ENCODE peak calls at places on chromosome 17, in nine cellular contexts. K is WERI-Rb-1; O is AG10803; V is activated T-cell treated with anti-CD3 and anti-CD28 coated beads, Interleukin-2, amount 50 U/mL, for 72 hours; W is activated T-helper 1 cell treated with anti-CD3 and anti-CD28 coated beads, Interleukin-2, amount 50 U/mL, for 16 hours; T is NCI-H2029 treated with DMSO at 0.1 percent for 48 hours; P is stimulated activated CD4-positive, alpha-beta T cell treated with anti-CD3 and anti-CD28 coated beads, Interleukin-4, amount 100 ng/mL, for 48 hours; U is SW 1271; A is GM03348. M is an unnamed sample.

GRCh38 chr17:4394208-4395110 is 28.0 kb upstream of the UBE2G1 start:
- DNase-seq in P (no peak), A (no peak), O (no peak), K (no peak), U (no peak), T (no peak), V (no peak), W (no peak), M (no peak)

GRCh38 chr17:62064791-62065563 is at the start of gene MED13:
- DNase-seq in P (peak), A (peak), V (peak), T (no peak), W (peak), K (peak), U (no peak), O (peak), M (peak)

GRCh38 chr17:38967290-38967738 is at the start of gene FBXO47:
- DNase-seq in O (peak), T (peak), K (no peak), U (no peak), W (peak), A (peak), V (peak), P (peak), M (peak)

GRCh38 chr17:51056813-51057510 is 63.7 kb downstream of the SPAG9 start:
- DNase-seq in P (peak), U (no peak), O (peak), K (peak), V (peak), W (no peak), A (peak), T (no peak), M (peak)

GRCh38 chr17:50210249-50211225 is 9.1 kb upstream of the COL1A1 start:
- DNase-seq in U (no peak), W (no peak), V (no peak), O (peak), P (no peak), K (peak), A (peak), T (no peak), M (peak)

GRCh38 chr17:29180788-29181160 is 576 bp upstream of the MYO18A start:
- DNase-seq in O (no peak), T (no peak), A (no peak), P (no peak), K (no peak), W (no peak), V (no peak), U (no peak), M (no peak)

GRCh38 chr17:40371261-40371929 is 6.9 kb upstream of the GJD3 start:
- DNase-seq in K (peak), W (no peak), V (no peak), A (no peak), O (no peak), P (peak), T (peak), U (no peak), M (no peak)

GRCh38 chr17:39769974-39770587 is 32.3 kb downstream of the GRB7 start:
- DNase-seq in V (peak), T (peak), U (no peak), K (no peak), W (peak), A (no peak), O (no peak), P (peak), M (peak)

GRCh38 chr17:27506348-27507218 is 50.3 kb downstream of the KSR1 start:
- DNase-seq in P (no peak), U (no peak), K (no peak), T (no peak), V (peak), A (no peak), O (no peak), W (no peak), M (no peak)

GRCh38 chr17:62666801-62667591 is 39.5 kb downstream of the MRC2 start:
- DNase-seq in O (no peak), W (no peak), P (no peak), U (no peak), A (no peak), K (no peak), V (no peak), T (no peak), M (no peak)

GRCh38 chr17:28759296-28759865 is 15.6 kb downstream of the TRAF4 start:
- DNase-seq in T (no peak), U (no peak), A (no peak), V (no peak), K (no peak), W (no peak), O (no peak), P (no peak), M (no peak)

GRCh38 chr17:33667052-33667509 is 374.0 kb upstream of the ASIC2 start:
- DNase-seq in T (no peak), A (no peak), W (no peak), V (peak), O (no peak), K (no peak), P (peak), U (no peak), M (no peak)

GRCh38 chr17:32746280-32746679 is 130.6 kb downstream of the MYO1D start:
- DNase-seq in P (no peak), T (no peak), K (no peak), U (no peak), V (no peak), W (no peak), O (no peak), A (no peak), M (no peak)

GRCh38 chr17:57215317-57215716 is 41.0 kb upstream of the MSI2 start:
- DNase-seq in K (no peak), U (no peak), T (no peak), W (no peak), O (no peak), A (no peak), V (no peak), P (no peak), M (peak)